ENCODE peak calls at places on chromosomes 6 and 20, in nine cellular contexts. N is AG04449, S is fibroblast of lung, G is hepatocyte, O is AG09309, J is lower lobe of right lung, F is SK-N-SH, L is right lobe of liver, V is choroid plexus epithelial cell. M is an unnamed sample.

GRCh38 chr20:31751126-31751525 is 12.0 kb downstream of the TPX2 start:
- DNase-seq in N (peak), S (peak), G (no peak), O (peak), J (no peak), F (no peak), L (no peak), V (peak), M (peak)

GRCh38 chr6:149140137-149140909 is 177.2 kb upstream of the TAB2 start:
- DNase-seq in N (no peak), S (no peak), G (no peak), O (no peak), J (no peak), F (no peak), L (no peak), V (peak), M (no peak)

GRCh38 chr6:142407685-142408273 is 106.0 kb downstream of the ADGRG6 start:
- DNase-seq in N (no peak), S (no peak), G (no peak), O (no peak), J (no peak), F (no peak), L (no peak), V (no peak), M (no peak)

GRCh38 chr6:166777096-166777630 is 150.1 kb upstream of the RPS6KA2 start:
- DNase-seq in N (no peak), S (no peak), G (no peak), O (no peak), J (no peak), F (no peak), L (no peak), V (no peak), M (no peak)

GRCh38 chr6:73580247-73581149 is 59.7 kb upstream of the EEF1A1 start:
- DNase-seq in N (peak), S (peak), G (peak), O (peak), J (peak), F (peak), L (peak), V (peak), M (peak)

GRCh38 chr6:33785766-33786165 is 3.2 kb downstream of the LEMD2 start:
- DNase-seq in N (peak), S (peak), G (no peak), O (peak), J (no peak), F (no peak), L (no peak), V (no peak), M (no peak)

GRCh38 chr20:10639762-10640556 is 33.8 kb downstream of the JAG1 start:
- DNase-seq in N (no peak), S (no peak), G (no peak), O (no peak), J (no peak), F (no peak), L (no peak), V (peak), M (no peak)

GRCh38 chr20:59518881-59519706 is 85.2 kb upstream of the PHACTR3 start:
- DNase-seq in N (no peak), S (peak), G (peak), O (peak), J (no peak), F (peak), L (no peak), V (peak), M (no peak)

GRCh38 chr6:131164506-131164905 is 29.2 kb downstream of the AKAP7 start:
- DNase-seq in N (no peak), S (peak), G (no peak), O (no peak), J (no peak), F (no peak), L (no peak), V (peak), M (no peak)

GRCh38 chr6:32194825-32195651 is 2.6 kb upstream of the GPSM3 start:
- DNase-seq in N (no peak), S (peak), G (peak), O (peak), J (no peak), F (peak), L (no peak), V (peak), M (no peak)

DNA sequence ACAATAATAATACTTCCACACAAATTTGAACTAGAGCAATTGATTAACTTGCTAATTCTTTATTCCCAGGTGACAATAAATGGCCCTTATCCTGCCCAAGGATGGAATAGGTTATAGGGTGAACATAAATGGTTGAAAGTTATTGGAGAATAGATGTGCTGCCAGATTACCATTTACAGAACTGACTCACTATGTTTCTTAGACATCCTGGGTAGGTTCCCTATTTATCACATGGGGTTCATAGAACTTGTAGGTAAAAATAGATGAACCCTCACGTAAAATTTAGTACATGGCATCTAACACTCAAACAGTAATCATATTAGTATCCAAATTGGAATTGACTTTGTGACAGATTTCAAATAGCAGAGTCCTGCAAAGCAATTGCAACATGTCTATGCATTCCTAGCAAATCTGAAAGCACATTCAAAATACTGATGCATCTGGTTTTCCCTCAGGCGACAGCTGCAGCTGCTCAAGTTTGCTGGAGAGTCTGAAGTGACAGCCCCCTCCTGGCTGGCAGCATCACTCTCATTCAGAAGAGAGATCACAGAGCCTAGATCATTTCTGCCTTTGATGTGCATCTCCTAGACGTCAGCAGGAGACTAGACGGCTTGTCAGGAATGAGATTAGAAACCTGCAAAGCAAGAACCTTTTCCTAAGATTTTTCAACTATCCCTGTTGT is 80.2 kb upstream of the RNF217 start:
- DNase-seq in N (no peak), S (peak), G (no peak), O (no peak), J (no peak), F (no peak), L (no peak), V (peak), M (no peak)
- TF ChIP-seq CTCF in N (no peak), S (no peak), G (no peak), O (no peak), J (no peak), F (no peak), L (no peak), V (no peak), M (no peak)

GRCh38 chr6:37059344-37060194 is 54.1 kb downstream of the FGD2 start:
- DNase-seq in N (peak), S (peak), G (peak), O (peak), J (peak), F (no peak), L (peak), V (peak), M (peak)
- H3K4me3 ChIP-seq in N (peak), S (no peak), G (no peak), O (peak), J (no peak), F (no peak), L (no peak), V (no peak), M (peak)

GRCh38 chr6:68339488-68339887 is 295.6 kb upstream of the ADGRB3 start:
- DNase-seq in N (no peak), S (no peak), G (no peak), O (no peak), J (no peak), F (no peak), L (no peak), V (no peak), M (no peak)

GRCh38 chr6:68343901-68344300 is 291.2 kb upstream of the ADGRB3 start:
- DNase-seq in N (no peak), S (peak), G (peak), O (no peak), J (no peak), F (peak), L (no peak), V (peak), M (peak)
- TF ChIP-seq CTCF in N (peak), S (peak), G (peak), O (no peak), J (peak), F (peak), L (peak), V (peak), M (peak)

GRCh38 chr6:105983763-105984162 is 102.4 kb upstream of the PRDM1 start:
- DNase-seq in N (no peak), S (no peak), G (no peak), O (no peak), J (no peak), F (no peak), L (no peak), V (no peak), M (no peak)

GRCh38 chr6:105986998-105987397 is 99.1 kb upstream of the PRDM1 start:
- DNase-seq in N (no peak), S (peak), G (no peak), O (peak), J (no peak), F (no peak), L (no peak), V (no peak), M (no peak)

GRCh38 chr6:105982761-105983600 is 103.2 kb upstream of the PRDM1 start:
- DNase-seq in N (no peak), S (no peak), G (no peak), O (no peak), J (no peak), F (no peak), L (no peak), V (no peak), M (no peak)

GRCh38 chr6:105985816-105986632 is 100.1 kb upstream of the PRDM1 start:
- DNase-seq in N (no peak), S (peak), G (peak), O (no peak), J (peak), F (peak), L (peak), V (peak), M (no peak)

DNA sequence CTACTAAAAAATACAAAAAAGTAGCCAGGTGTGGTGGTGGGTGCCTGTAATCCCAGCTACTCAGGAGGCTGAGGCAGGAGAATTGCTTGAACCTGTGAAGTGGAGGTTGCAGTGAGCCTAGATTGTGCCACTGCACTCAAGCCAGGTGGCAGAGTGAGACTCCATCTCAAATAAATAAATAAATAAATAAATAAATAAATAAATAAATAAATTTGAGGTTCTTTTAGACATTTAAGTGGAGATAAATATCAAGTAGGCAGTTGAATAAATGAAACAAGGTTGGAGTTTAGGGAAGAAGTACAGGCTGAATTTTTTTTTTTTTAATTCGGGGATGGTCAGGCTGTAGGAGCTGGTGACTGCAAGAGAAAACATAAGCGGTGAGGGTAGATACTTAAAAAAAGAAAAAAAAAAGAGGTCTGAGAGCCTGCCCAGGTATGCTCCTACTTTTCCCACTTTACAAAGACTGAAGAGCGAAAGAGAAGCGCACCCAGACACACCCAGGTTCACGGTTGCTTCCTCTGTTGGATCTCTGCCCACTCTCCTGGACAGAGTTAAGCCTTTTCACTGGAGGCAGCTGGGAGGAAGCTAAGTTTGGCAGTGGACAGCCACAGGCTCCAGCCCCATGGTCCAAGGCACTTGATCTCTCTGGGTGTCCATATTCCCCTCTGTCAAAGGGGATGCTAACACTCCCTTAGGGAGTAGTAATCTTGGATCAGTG is 100.9 kb upstream of the PRDM1 start:
- DNase-seq in N (no peak), S (peak), G (no peak), O (no peak), J (no peak), F (no peak), L (no peak), V (peak), M (no peak)
- H3K4me3 ChIP-seq in N (no peak), S (no peak), G (no peak), O (no peak), J (no peak), F (no peak), L (no peak), V (no peak), M (no peak)

GRCh38 chr20:34539756-34540155 is 18.8 kb upstream of the MAP1LC3A start:
- DNase-seq in N (no peak), S (no peak), G (no peak), O (no peak), J (no peak), F (no peak), L (no peak), V (no peak), M (no peak)

GRCh38 chr20:34536798-34537394 is 20.7 kb downstream of the DYNLRB1 start:
- DNase-seq in N (no peak), S (no peak), G (no peak), O (no peak), J (peak), F (peak), L (peak), V (peak), M (no peak)

GRCh38 chr20:34538671-34539123 is 19.8 kb upstream of the MAP1LC3A start:
- DNase-seq in N (no peak), S (no peak), G (peak), O (peak), J (peak), F (peak), L (peak), V (peak), M (no peak)

GRCh38 chr20:34535301-34535840 is 19.1 kb downstream of the DYNLRB1 start:
- DNase-seq in N (no peak), S (no peak), G (no peak), O (no peak), J (peak), F (no peak), L (no peak), V (no peak), M (no peak)

GRCh38 chr20:34537651-34538050 is 20.9 kb upstream of the MAP1LC3A start:
- DNase-seq in N (no peak), S (no peak), G (no peak), O (no peak), J (peak), F (no peak), L (no peak), V (no peak), M (no peak)
- TF ChIP-seq CTCF in N (no peak), S (no peak), G (no peak), O (no peak), J (no peak), F (no peak), L (no peak), V (no peak), M (no peak)

GRCh38 chr20:21512634-21513180 is 1.2 kb downstream of the NKX2-2 start:
- DNase-seq in N (no peak), S (no peak), G (no peak), O (no peak), J (peak), F (peak), L (no peak), V (no peak), M (no peak)

GRCh38 chr20:21511850-21512633 is 1.8 kb downstream of the NKX2-2 start:
- DNase-seq in N (no peak), S (no peak), G (no peak), O (no peak), J (peak), F (peak), L (no peak), V (no peak), M (no peak)

GRCh38 chr20:21510995-21511394 is 2.9 kb downstream of the NKX2-2 start:
- DNase-seq in N (no peak), S (no peak), G (no peak), O (no peak), J (no peak), F (no peak), L (no peak), V (no peak), M (no peak)

GRCh38 chr20:21510414-21510971 is 3.4 kb downstream of the NKX2-2 start:
- DNase-seq in N (no peak), S (peak), G (no peak), O (no peak), J (peak), F (peak), L (no peak), V (no peak), M (no peak)

GRCh38 chr20:21511485-21511849 is 2.4 kb downstream of the NKX2-2 start:
- DNase-seq in N (no peak), S (no peak), G (no peak), O (no peak), J (no peak), F (peak), L (no peak), V (no peak), M (no peak)
- H3K4me3 ChIP-seq in N (no peak), S (no peak), G (no peak), O (no peak), J (no peak), F (no peak), L (no peak), V (no peak), M (no peak)

GRCh38 chr20:62139636-62140035 is 3.6 kb downstream of the PSMA7 start:
- DNase-seq in N (no peak), S (no peak), G (no peak), O (no peak), J (no peak), F (no peak), L (no peak), V (no peak), M (no peak)

GRCh38 chr20:62137092-62137384 is 6.2 kb downstream of the PSMA7 start:
- DNase-seq in N (no peak), S (no peak), G (no peak), O (no peak), J (no peak), F (no peak), L (no peak), V (no peak), M (no peak)

GRCh38 chr20:62138204-62138543 is 5.0 kb downstream of the PSMA7 start:
- DNase-seq in N (no peak), S (no peak), G (no peak), O (no peak), J (no peak), F (no peak), L (no peak), V (no peak), M (no peak)

GRCh38 chr20:62137478-62138203 is 5.6 kb downstream of the PSMA7 start:
- DNase-seq in N (no peak), S (no peak), G (no peak), O (no peak), J (no peak), F (no peak), L (no peak), V (no peak), M (no peak)

DNA sequence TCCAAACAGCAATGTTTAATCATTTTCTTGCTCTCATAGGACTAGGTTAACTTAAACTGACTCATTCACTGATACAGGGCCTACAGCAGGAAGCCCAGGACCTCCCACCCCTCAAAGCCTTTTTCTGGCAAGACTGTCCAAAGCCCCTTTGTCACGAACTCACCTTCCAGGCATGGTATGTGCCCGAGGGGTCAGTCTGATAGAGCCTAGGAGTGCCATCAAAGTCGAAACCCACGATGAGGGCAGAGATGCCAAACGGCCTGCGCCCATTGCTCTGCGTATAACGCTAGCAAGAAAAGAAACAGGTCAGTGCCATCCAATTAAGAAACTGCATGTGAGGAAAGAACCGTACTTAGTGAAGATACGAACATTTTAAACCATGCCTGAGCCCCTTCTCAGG is 4.3 kb downstream of the PSMA7 start:
- DNase-seq in N (no peak), S (no peak), G (no peak), O (no peak), J (no peak), F (no peak), L (no peak), V (no peak), M (no peak)
- TF ChIP-seq CTCF in N (no peak), S (no peak), G (no peak), O (no peak), J (no peak), F (no peak), L (no peak), V (no peak), M (no peak)

M was measured in retinal pigment epithelial cell.